ENCODE peak calls at places on chromosomes 4 and X, in nine cellular contexts. L is cardiac muscle cell, H is left lung, M is upper lobe of left lung, S is sigmoid colon, C is body of pancreas, U is pancreas, D is mucosa of descending colon, R is fibroblast of pulmonary artery. A is an unnamed sample.

GRCh38 chr4:127000090-127000489 is 632.7 kb upstream of the INTU start:
- DNase-seq in C (no peak), D (no peak), H (no peak), S (no peak), M (no peak), R (no peak), U (no peak), L (no peak), A (no peak)

GRCh38 chr4:98939892-98940298 is 11.0 kb upstream of the EIF4E start:
- DNase-seq in S (no peak), D (no peak), U (no peak), M (no peak), R (peak; percentile 86), H (no peak), L (peak; percentile 68), C (no peak), A (peak; percentile 78)

GRCh38 chr4:105130945-105131344 is 15.7 kb upstream of the TET2 start:
- DNase-seq in D (no peak), C (no peak), L (no peak), U (no peak), S (no peak), R (no peak), M (no peak), H (no peak), A (no peak)

GRCh38 chr4:162164881-162165528 is 1.2 kb upstream of the FSTL5 start:
- DNase-seq in R (no peak), S (no peak), C (no peak), L (peak; percentile 7), H (no peak), U (no peak), D (no peak), M (no peak), A (no peak)

GRCh38 chr4:173231916-173232315 is 63.3 kb downstream of the GALNT7 start:
- DNase-seq in C (no peak), S (no peak), U (no peak), H (no peak), M (no peak), L (no peak), R (peak; percentile 46), D (no peak), A (peak; percentile 22)

GRCh38 chr4:721261-722171 is 15.9 kb downstream of the PCGF3 start:
- DNase-seq in D (no peak), U (no peak), C (no peak), H (no peak), M (peak; percentile 62), R (peak; percentile 68), L (no peak), S (no peak), A (peak; percentile 30)

GRCh38 chr4:26372525-26373172 is 51.8 kb downstream of the RBPJ start:
- DNase-seq in H (no peak), C (peak; percentile 25), M (no peak), R (peak; percentile 77), U (no peak), D (no peak), S (no peak), L (peak; percentile 63), A (peak; percentile 82)

GRCh38 chr4:119027815-119028214 is 107.8 kb upstream of the MYOZ2 start:
- DNase-seq in D (no peak), M (no peak), U (no peak), C (no peak), R (no peak), H (no peak), S (no peak), L (no peak), A (no peak)

GRCh38 chrX:6226646-6227444 is 1.8 kb downstream of the NLGN4X start:
- DNase-seq in M (peak; percentile 62), U (peak; percentile 60), R (no peak), C (no peak), L (peak; percentile 53), H (no peak), D (peak; percentile 45), S (no peak), A (no peak)

GRCh38 chr4:156677656-156678055 is 293.9 kb downstream of the PDGFC start:
- DNase-seq in S (no peak), H (no peak), C (no peak), R (no peak), D (no peak), M (no peak), L (no peak), U (no peak), A (no peak)

GRCh38 chr4:3827616-3828492 is 61.7 kb downstream of the ADRA2C start:
- DNase-seq in R (peak; percentile 13), D (peak; percentile 81), C (peak; percentile 93), U (peak; percentile 90), S (peak; percentile 84), L (no peak), M (peak; percentile 88), H (peak; percentile 81), A (peak; percentile 37)

GRCh38 chr4:185204238-185204910 is 574 bp upstream of the CFAP97 start:
- DNase-seq in H (no peak), C (no peak), S (no peak), D (no peak), U (no peak), R (no peak), M (no peak), L (no peak), A (peak; percentile 43)

GRCh38 chr4:173457893-173458292 is 59.0 kb upstream of the SCRG1 start:
- DNase-seq in M (no peak), C (no peak), L (no peak), S (no peak), U (no peak), H (no peak), R (no peak), D (no peak), A (no peak)

GRCh38 chr4:87068591-87069021 is 133.8 kb downstream of the AFF1 start:
- DNase-seq in C (peak; percentile 26), S (no peak), R (peak; percentile 56), L (no peak), H (no peak), D (no peak), M (no peak), U (no peak), A (no peak)

GRCh38 chrX:42615161-42615563 is 162.8 kb downstream of the PPP1R2C start:
- DNase-seq in R (peak; percentile 5), C (no peak), D (peak; percentile 38), M (no peak), U (no peak), S (no peak), H (no peak), L (no peak), A (peak; percentile 4)

GRCh38 chrX:140274761-140275525 is 229.9 kb downstream of the SOX3 start:
- DNase-seq in S (no peak), L (no peak), C (no peak), H (no peak), M (no peak), D (no peak), U (no peak), R (peak; percentile 52), A (peak; percentile 2)

GRCh38 chr4:73127839-73128448 is 58.4 kb upstream of the COX18 start:
- DNase-seq in H (no peak), U (no peak), R (peak; percentile 34), C (no peak), S (no peak), D (no peak), L (peak; percentile 4), M (no peak), A (peak; percentile 40)

GRCh38 chr4:142637654-142638053 is 208.4 kb downstream of the INPP4B start:
- DNase-seq in C (no peak), M (no peak), L (no peak), S (no peak), H (no peak), U (no peak), D (no peak), R (no peak), A (no peak)
- H3K4me3 ChIP-seq in C (no peak overlapping the region), M (no peak overlapping the region), L (no peak overlapping the region), S (no peak overlapping the region), H (no peak overlapping the region), U (no peak overlapping the region), D (no peak overlapping the region), R (no peak overlapping the region), A (no peak overlapping the region)

GRCh38 chr4:145887241-145887964 is 51.2 kb downstream of the ZNF827 start:
- DNase-seq in U (no peak), M (no peak), R (peak; percentile 81), S (peak; percentile 83), H (no peak), D (no peak), C (no peak), L (no peak), A (peak; percentile 83)
- TF ChIP-seq CTCF in U (no peak), M (no peak), R (no peak), S (no peak), H (no peak), D (no peak), C (no peak), L (peak; percentile 16), A (no peak)

GRCh38 chr4:25233194-25233593 is 639 bp upstream of the PI4K2B start:
- DNase-seq in C (no peak), S (no peak), M (no peak), L (no peak), D (no peak), U (no peak), R (no peak), H (no peak), A (no peak)

GRCh38 chr4:25234390-25235367 is 846 bp downstream of the PI4K2B start:
- DNase-seq in H (peak; percentile 48), R (peak; percentile 89), D (no peak), S (peak; percentile 69), M (peak; percentile 93), L (peak; percentile 77), C (peak; percentile 58), U (peak; percentile 81), A (peak; percentile 87)

GRCh38 chr4:25233737-25234389 is at the start of gene PI4K2B:
- DNase-seq in D (peak; percentile 94), L (peak; percentile 91), U (peak; percentile 99), R (peak; percentile 77), S (peak; percentile 93), H (peak; percentile 91), M (peak; percentile 98), C (peak; percentile 97), A (peak; percentile 69)

GRCh38 chr4:25236971-25237370 is 3.1 kb downstream of the PI4K2B start:
- DNase-seq in S (no peak), H (no peak), C (no peak), U (no peak), D (no peak), L (no peak), R (no peak), M (no peak), A (no peak)

GRCh38 chr4:25235401-25235800 is 1.6 kb downstream of the PI4K2B start:
- DNase-seq in H (no peak), C (no peak), L (no peak), U (no peak), M (no peak), S (no peak), D (no peak), R (no peak), A (peak; percentile 2)
- H3K4me3 ChIP-seq in H (peak overlapping the region; percentile 95), C (peak overlapping the region; percentile 89), L (peak overlapping the region; percentile 56), U (peak overlapping the region; percentile 70), M (peak overlapping the region; percentile 92), S (peak overlapping the region; percentile 79), D (no peak overlapping the region), R (peak overlapping the region; percentile 88), A (peak overlapping the region; percentile 91)

GRCh38 chr4:182589100-182589499 is 328.1 kb downstream of the DCTD start:
- DNase-seq in S (no peak), L (no peak), U (no peak), R (no peak), C (no peak), D (no peak), H (no peak), M (no peak), A (no peak)

GRCh38 chr4:182593864-182594263 is 323.3 kb downstream of the DCTD start:
- DNase-seq in R (peak; percentile 80), H (no peak), U (no peak), L (no peak), D (no peak), M (no peak), S (no peak), C (no peak), A (peak; percentile 24)

GRCh38 chr4:182593413-182593812 is 323.8 kb downstream of the DCTD start:
- DNase-seq in R (no peak), S (no peak), U (no peak), H (no peak), D (no peak), M (no peak), L (no peak), C (no peak), A (no peak)
- TF ChIP-seq CTCF in R (no peak), S (no peak), U (no peak), H (no peak), D (no peak), M (no peak), L (no peak), C (no peak), A (no peak)